ENCODE peak calls at places on chromosomes 11 and 22, in seven cellular contexts. I, L, R, Q, A, B and D are unnamed samples. For H3K4me1 and H3K36me3, the result is how much of the 10 kb centered on the place peaks cover.

GRCh38 chr11:34840736-34841386 is 75.3 kb downstream of the APIP start:
- DNase-seq in I (peak), L (no peak), R (no peak), Q (peak), A (peak), B (no peak), D (no peak)

GRCh38 chr11:107741044-107741823 is 29.4 kb upstream of the SLN start:
- DNase-seq in I (peak), L (no peak), R (no peak), Q (peak), A (peak), B (peak), D (no peak)

GRCh38 chr11:694563-695331 is at the start of gene DEAF1:
- DNase-seq in I (peak), L (peak), R (peak), Q (peak), A (peak), B (peak), D (no peak)

GRCh38 chr11:125463590-125464265 is 32.3 kb downstream of the FEZ1 start:
- DNase-seq in I (peak), L (no peak), R (no peak), Q (no peak), A (no peak), B (peak), D (peak)

GRCh38 chr11:117442869-117443239 is 115.2 kb downstream of the CEP164 start:
- DNase-seq in I (no peak), L (no peak), R (no peak), Q (no peak), A (no peak), B (no peak), D (no peak)

GRCh38 chr22:43263645-43264514 is 76.9 kb upstream of the TTLL12 start:
- DNase-seq in I (peak), L (no peak), R (no peak), Q (no peak), A (peak), B (peak), D (no peak)

GRCh38 chr22:23609983-23610781 is 21.9 kb downstream of the DRICH1 start:
- DNase-seq in I (no peak), L (no peak), R (no peak), Q (no peak), A (no peak), B (no peak), D (no peak)

GRCh38 chr22:20567993-20568417 is 60.6 kb downstream of the MED15 start:
- DNase-seq in I (peak), L (no peak), R (no peak), Q (no peak), A (no peak), B (peak), D (no peak)

GRCh38 chr11:119356349-119357031 is 10.0 kb upstream of the MFRP start:
- DNase-seq in I (peak), L (peak), R (peak), Q (peak), A (peak), B (peak), D (no peak)

GRCh38 chr22:20107951-20108756 is 7.8 kb upstream of the RANBP1 start:
- DNase-seq in I (no peak), L (no peak), R (no peak), Q (no peak), A (no peak), B (no peak), D (no peak)

GRCh38 chr11:34027516-34028406 is 23.8 kb upstream of the CAPRIN1 start:
- DNase-seq in I (no peak), L (no peak), R (no peak), Q (no peak), A (peak), B (no peak), D (no peak)

GRCh38 chr11:45576461-45577215 is 88.8 kb downstream of the CHST1 start:
- DNase-seq in I (no peak), L (no peak), R (no peak), Q (no peak), A (no peak), B (no peak), D (no peak)

GRCh38 chr11:44563716-44564115 is 1.7 kb upstream of the CD82 start:
- DNase-seq in I (peak), L (no peak), R (no peak), Q (no peak), A (no peak), B (peak), D (no peak)

GRCh38 chr22:43777204-43777671 is 34.9 kb downstream of the EFCAB6 start:
- DNase-seq in I (peak), L (no peak), R (no peak), Q (no peak), A (no peak), B (peak), D (no peak)

GRCh38 chr11:131624526-131624925 is 254.1 kb downstream of the NTM start:
- DNase-seq in I (peak), L (no peak), R (no peak), Q (no peak), A (no peak), B (no peak), D (no peak)

GRCh38 chr11:17803751-17804334 is 69.3 kb downstream of the KCNC1 start:
- DNase-seq in I (no peak), L (no peak), R (no peak), Q (no peak), A (no peak), B (no peak), D (no peak)

GRCh38 chr11:133930767-133931448 is 25.9 kb downstream of the IGSF9B start:
- DNase-seq in I (no peak), L (no peak), R (no peak), Q (no peak), A (no peak), B (no peak), D (no peak)

GRCh38 chr11:107040447-107041444 is 22.5 kb upstream of the GUCY1A2 start:
- DNase-seq in I (peak), L (no peak), R (no peak), Q (peak), A (no peak), B (peak), D (no peak)

GRCh38 chr11:69637956-69638871 is 2.7 kb upstream of the CCND1 start:
- DNase-seq in I (peak), L (no peak), R (peak), Q (no peak), A (peak), B (peak), D (no peak)

GRCh38 chr22:25413620-25414019 is 150.9 kb upstream of the GRK3 start:
- DNase-seq in I (no peak), L (no peak), R (no peak), Q (no peak), A (no peak), B (no peak), D (no peak)

GRCh38 chr22:25420471-25420924 is 144.0 kb upstream of the GRK3 start:
- DNase-seq in I (no peak), L (no peak), R (no peak), Q (no peak), A (no peak), B (no peak), D (no peak)

GRCh38 chr22:25417792-25418191 is 146.7 kb upstream of the GRK3 start:
- DNase-seq in I (no peak), L (no peak), R (no peak), Q (peak), A (no peak), B (no peak), D (no peak)

GRCh38 chr22:25420925-25421904 is 143.3 kb upstream of the GRK3 start:
- DNase-seq in I (no peak), L (no peak), R (no peak), Q (no peak), A (no peak), B (peak), D (no peak)

GRCh38 chr22:25419247-25420113 is 145.0 kb upstream of the GRK3 start:
- DNase-seq in I (peak), L (no peak), R (no peak), Q (peak), A (no peak), B (peak), D (no peak)
- H3K4me3 ChIP-seq in I (peak), L (no peak), R (no peak), Q (peak), A (peak), B (no peak), D (peak)

DNA sequence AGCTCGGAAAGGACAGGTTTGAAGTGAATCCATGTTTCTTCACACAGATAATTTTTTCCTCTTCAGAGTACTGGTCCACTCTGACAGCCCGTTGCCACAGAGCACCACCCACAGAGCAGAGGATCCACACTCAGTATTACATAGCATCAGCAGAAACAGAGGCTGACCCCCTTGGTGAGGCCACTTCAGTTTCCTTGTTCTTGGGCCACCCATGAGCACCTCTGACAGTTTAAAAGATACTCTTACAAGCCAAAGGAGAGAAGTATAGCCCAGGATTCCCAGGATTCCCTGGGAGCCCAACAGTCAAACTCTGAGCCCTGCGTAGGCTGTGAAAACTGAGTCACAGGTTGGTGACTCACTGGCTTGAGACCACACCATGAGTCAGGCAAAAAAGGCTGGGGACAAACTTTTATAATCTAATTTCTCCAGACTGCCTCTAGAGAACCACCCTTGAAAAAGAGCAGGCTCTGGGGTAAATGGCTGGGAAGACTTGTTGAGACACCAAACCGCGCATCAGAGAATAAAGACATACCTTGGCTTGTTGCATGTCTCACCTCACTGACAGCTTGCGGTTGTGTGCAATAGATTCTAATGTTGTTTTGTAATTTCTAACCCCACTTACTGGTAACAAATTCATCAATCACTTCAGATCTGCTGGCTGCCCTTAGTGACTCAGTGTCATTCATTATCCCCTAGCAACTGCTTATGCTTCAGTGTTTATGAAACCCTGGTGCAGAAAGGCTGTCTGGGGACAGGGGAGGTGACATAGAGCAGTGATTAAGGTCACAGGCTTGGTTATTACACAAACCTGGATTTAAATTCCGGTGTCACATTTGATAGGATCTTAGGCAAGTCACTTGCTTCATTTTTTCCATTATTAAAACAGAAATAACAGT is 56.9 kb upstream of the PRSS23 start:
- DNase-seq in I (peak), L (no peak), R (no peak), Q (no peak), A (peak), B (peak), D (peak)
- H3K4me1 ChIP-seq in I (under half), L (under half), R (under half), Q (under half), A (under half), B (under half), D (under half)

GRCh38 chr11:72821920-72822799 is 7.9 kb downstream of the ATG16L2 start:
- DNase-seq in I (peak), L (peak), R (peak), Q (peak), A (peak), B (peak), D (no peak)

GRCh38 chr11:72817966-72818365 is 3.8 kb downstream of the ATG16L2 start:
- DNase-seq in I (no peak), L (no peak), R (no peak), Q (no peak), A (no peak), B (no peak), D (no peak)

GRCh38 chr11:72818971-72819370 is 4.8 kb downstream of the ATG16L2 start:
- DNase-seq in I (peak), L (no peak), R (no peak), Q (no peak), A (no peak), B (no peak), D (no peak)

GRCh38 chr11:72821221-72821919 is 7.2 kb downstream of the ATG16L2 start:
- DNase-seq in I (no peak), L (no peak), R (no peak), Q (no peak), A (no peak), B (no peak), D (no peak)

GRCh38 chr11:72820439-72821139 is 6.4 kb downstream of the ATG16L2 start:
- DNase-seq in I (no peak), L (no peak), R (no peak), Q (no peak), A (no peak), B (no peak), D (no peak)
- H3K36me3 ChIP-seq in I (under half), L (under half), R (under half), Q (half or more), A (under half), B (under half), D (under half)

DNA sequence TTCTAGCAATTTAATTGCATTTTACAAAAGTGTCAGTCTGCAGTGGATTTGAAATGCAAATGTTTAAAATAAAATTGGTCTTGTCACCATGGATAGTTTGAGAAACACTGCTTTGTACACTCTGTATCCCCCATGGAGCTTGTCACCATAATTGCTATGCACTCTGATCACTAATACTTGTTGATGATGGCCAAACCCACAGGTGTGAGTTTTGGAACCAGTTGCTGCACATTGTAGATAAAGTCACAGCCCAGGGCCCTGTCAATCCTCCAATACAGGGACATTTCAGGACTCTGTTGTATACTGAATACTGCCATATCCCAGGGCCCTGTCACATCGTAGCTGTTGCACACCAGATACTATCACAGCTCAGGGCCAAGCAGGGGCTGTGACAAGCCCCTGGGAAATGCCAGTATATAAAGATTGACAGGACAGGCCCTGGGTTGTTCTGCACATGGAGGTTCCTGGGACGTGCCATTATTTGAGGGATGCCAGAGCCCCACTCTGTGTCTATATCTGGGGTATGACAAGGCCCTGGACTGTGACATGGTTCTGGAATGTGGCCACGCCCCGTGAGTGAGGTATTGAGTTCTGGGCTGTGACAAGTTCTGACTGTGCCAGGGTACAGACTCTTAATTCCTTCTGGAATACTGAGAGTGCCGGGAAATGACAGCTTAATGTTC is 27.9 kb upstream of the SMPD1 start:
- DNase-seq in I (no peak), L (no peak), R (no peak), Q (no peak), A (no peak), B (no peak), D (no peak)
- H3K4me3 ChIP-seq in I (no peak), L (no peak), R (no peak), Q (no peak), A (no peak), B (no peak), D (no peak)

GRCh38 chr11:8087185-8087584 is 6.2 kb downstream of the TUB start:
- DNase-seq in I (no peak), L (no peak), R (no peak), Q (no peak), A (no peak), B (no peak), D (no peak)
- H3K4me1 ChIP-seq in I (under half), L (under half), R (under half), Q (under half), A (under half), B (under half), D (half or more)

GRCh38 chr11:124119103-124119502 is 3.9 kb downstream of the VWA5A start:
- DNase-seq in I (no peak), L (no peak), R (no peak), Q (no peak), A (no peak), B (no peak), D (no peak)

GRCh38 chr11:124123587-124123986 is 8.3 kb downstream of the VWA5A start:
- DNase-seq in I (no peak), L (no peak), R (no peak), Q (no peak), A (peak), B (no peak), D (no peak)

DNA sequence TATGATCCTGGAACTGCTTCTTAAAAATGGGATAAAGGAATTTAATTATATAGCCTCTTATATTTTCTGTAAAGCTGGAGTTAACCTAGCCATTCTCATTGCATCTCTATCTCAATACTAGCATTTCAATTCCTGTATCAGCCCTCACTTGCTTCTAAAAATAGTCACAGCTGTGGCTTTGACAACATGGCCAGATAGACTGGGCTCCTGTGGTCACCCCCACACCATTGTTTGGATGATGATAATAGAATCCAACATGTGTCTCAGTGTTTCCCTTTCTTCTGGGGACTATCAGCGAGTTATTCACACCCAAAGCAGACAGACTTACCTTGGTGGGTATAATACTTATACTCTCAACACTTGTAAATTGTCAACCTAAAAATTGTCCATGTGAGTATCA is 6.9 kb downstream of the VWA5A start:
- DNase-seq in I (no peak), L (no peak), R (no peak), Q (no peak), A (no peak), B (no peak), D (no peak)
- H3K36me3 ChIP-seq in I (under half), L (under half), R (half or more), Q (under half), A (under half), B (under half), D (under half)

GRCh38 chr11:62556102-62556871 is 9.7 kb upstream of the AHNAK start:
- DNase-seq in I (peak), L (peak), R (no peak), Q (peak), A (peak), B (peak), D (peak)
- H3K4me3 ChIP-seq in I (peak), L (peak), R (no peak), Q (no peak), A (no peak), B (no peak), D (peak)

GRCh38 chr11:111561801-111562325 is 21.3 kb downstream of the LAYN start:
- DNase-seq in I (peak), L (no peak), R (no peak), Q (no peak), A (no peak), B (peak), D (no peak)
- H3K4me1 ChIP-seq in I (under half), L (under half), R (under half), Q (under half), A (under half), B (under half), D (under half)